ENCODE peak calls at places on chromosomes 16 and 17, in four cellular contexts. Q is upper lobe of right lung, W is heart right ventricle, K is astrocyte. V is an unnamed sample. For H3K4me1, the result is how much of the 10 kb centered on the place peaks cover.

GRCh38 chr17:59618894-59619312 is 792 bp upstream of the CLTC start:
- DNase-seq in Q (no peak), W (peak), K (no peak), V (no peak)

GRCh38 chr16:19698480-19699465 is 19.3 kb downstream of the KNOP1 start:
- DNase-seq in Q (no peak), W (no peak), K (peak), V (no peak)

GRCh38 chr17:14748036-14748715 is 447.3 kb downstream of the HS3ST3B1 start:
- DNase-seq in Q (peak), W (no peak), K (no peak), V (peak)

GRCh38 chr17:37465058-37465616 is 24.6 kb upstream of the DUSP14 start:
- DNase-seq in Q (no peak), W (no peak), K (peak), V (peak)

GRCh38 chr17:71699907-71700306 is 420.9 kb upstream of the SOX9 start:
- DNase-seq in Q (no peak), W (no peak), K (no peak), V (no peak)

GRCh38 chr16:77219437-77219836 is 20.2 kb downstream of the SYCE1L start:
- DNase-seq in Q (no peak), W (no peak), K (no peak), V (no peak)

GRCh38 chr16:12339686-12340085 is 363.2 kb downstream of the SNX29 start:
- DNase-seq in Q (no peak), W (no peak), K (peak), V (no peak)

GRCh38 chr16:86549076-86549892 is 5.8 kb downstream of the MTHFSD start:
- DNase-seq in Q (no peak), W (no peak), K (no peak), V (no peak)

GRCh38 chr17:1091885-1092284 is 87.9 kb downstream of the ABR start:
- DNase-seq in Q (no peak), W (no peak), K (no peak), V (peak)

GRCh38 chr16:21302898-21303528 is 24.9 kb upstream of the CRYM start:
- DNase-seq in Q (no peak), W (no peak), K (peak), V (peak)

GRCh38 chr17:60528828-60529227 is 2.8 kb upstream of the APPBP2 start:
- DNase-seq in Q (no peak), W (no peak), K (no peak), V (no peak)

GRCh38 chr17:50918071-50918932 is 52.1 kb upstream of the TOB1 start:
- DNase-seq in Q (no peak), W (peak), K (no peak), V (no peak)

GRCh38 chr16:11118479-11118878 is 137.5 kb downstream of the SOCS1 start:
- DNase-seq in Q (no peak), W (no peak), K (peak), V (no peak)

GRCh38 chr16:55370762-55371482 is 46.9 kb downstream of the IRX6 start:
- DNase-seq in Q (peak), W (peak), K (peak), V (peak)

GRCh38 chr16:27747946-27748345 is 198.0 kb downstream of the KATNIP start:
- DNase-seq in Q (no peak), W (no peak), K (no peak), V (no peak)

GRCh38 chr16:49673442-49673841 is 182.5 kb downstream of the ZNF423 start:
- DNase-seq in Q (no peak), W (no peak), K (no peak), V (no peak)

GRCh38 chr16:88969361-88969831 is 7.6 kb downstream of the CBFA2T3 start:
- DNase-seq in Q (no peak), W (no peak), K (no peak), V (no peak)

GRCh38 chr16:24844101-24845030 is 1.4 kb upstream of the SLC5A11 start:
- DNase-seq in Q (no peak), W (no peak), K (peak), V (no peak)

GRCh38 chr16:2178321-2179106 is 17.9 kb downstream of the CASKIN1 start:
- DNase-seq in Q (no peak), W (no peak), K (no peak), V (no peak)

GRCh38 chr16:24609740-24610420 is 70.5 kb downstream of the RBBP6 start:
- DNase-seq in Q (peak), W (peak), K (peak), V (peak)

GRCh38 chr17:64506201-64506575 is at the start of gene DDX5:
- DNase-seq in Q (peak), W (peak), K (no peak), V (no peak)

GRCh38 chr16:25126820-25127232 is 15.3 kb downstream of the LCMT1 start:
- DNase-seq in Q (no peak), W (no peak), K (peak), V (peak)

GRCh38 chr17:51805765-51806164 is 352.7 kb downstream of the CA10 start:
- DNase-seq in Q (no peak), W (no peak), K (no peak), V (no peak)

GRCh38 chr16:239948-240277 is 5.3 kb downstream of the FAM234A start:
- DNase-seq in Q (no peak), W (no peak), K (no peak), V (no peak)

GRCh38 chr16:74817851-74818250 is 43.2 kb upstream of the FA2H start:
- DNase-seq in Q (no peak), W (no peak), K (no peak), V (no peak)

GRCh38 chr17:44221072-44221861 is 1.8 kb upstream of the UBTF start:
- DNase-seq in Q (peak), W (peak), K (peak), V (peak)

GRCh38 chr17:55547027-55547670 is 35.9 kb upstream of the SMIM36 start:
- DNase-seq in Q (no peak), W (no peak), K (peak), V (no peak)

GRCh38 chr16:86566601-86566965 is at the start of gene FOXC2:
- DNase-seq in Q (peak), W (peak), K (peak), V (peak)

GRCh38 chr16:69890891-69891282 is 60.2 kb upstream of the CLEC18A start:
- DNase-seq in Q (no peak), W (no peak), K (no peak), V (no peak)

GRCh38 chr17:32927724-32928526 is at the start of gene TMEM98:
- DNase-seq in Q (peak), W (peak), K (no peak), V (no peak)

GRCh38 chr16:63292036-63292435 is 1255.8 kb upstream of the CDH8 start:
- DNase-seq in Q (no peak), W (no peak), K (no peak), V (no peak)

GRCh38 chr16:79628501-79628975 is 28.0 kb upstream of the MAF start:
- DNase-seq in Q (no peak), W (no peak), K (peak), V (peak)

GRCh38 chr17:60959011-60959410 is 281.4 kb downstream of the BCAS3 start:
- DNase-seq in Q (no peak), W (no peak), K (peak), V (no peak)

DNA sequence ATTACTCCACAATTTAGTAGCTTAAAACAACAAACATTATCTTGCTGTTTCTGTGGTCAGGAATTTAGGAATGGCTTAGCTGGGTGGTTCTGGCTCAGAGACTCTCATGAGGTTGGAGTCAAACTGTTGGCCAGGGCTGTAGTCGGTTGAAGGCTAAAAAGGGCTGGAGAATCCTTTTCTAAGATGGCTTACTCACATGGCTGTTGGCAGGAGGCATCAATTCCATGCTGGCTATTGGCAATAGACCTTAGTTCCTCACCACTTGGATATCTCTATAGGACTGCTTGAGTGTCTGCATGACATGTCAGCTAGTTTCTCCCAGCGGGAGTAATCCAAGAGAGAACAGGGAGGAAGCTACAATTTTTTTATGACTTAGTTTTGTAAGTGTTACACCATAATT is 6.6 kb upstream of the EFCAB13 start:
- DNase-seq in Q (no peak), W (no peak), K (peak), V (no peak)
- H3K27ac ChIP-seq in Q (no peak), W (no peak), K (no peak), V (no peak)

GRCh38 chr17:75508122-75508719 is 7.1 kb downstream of the CASKIN2 start:
- DNase-seq in Q (no peak), W (no peak), K (no peak), V (no peak)

GRCh38 chr17:75509528-75510258 is 5.6 kb downstream of the CASKIN2 start:
- DNase-seq in Q (peak), W (peak), K (no peak), V (no peak)

GRCh38 chr17:75506888-75507287 is 8.4 kb downstream of the CASKIN2 start:
- DNase-seq in Q (no peak), W (no peak), K (no peak), V (no peak)

GRCh38 chr17:75507712-75508111 is 7.6 kb downstream of the CASKIN2 start:
- DNase-seq in Q (no peak), W (no peak), K (no peak), V (no peak)

DNA sequence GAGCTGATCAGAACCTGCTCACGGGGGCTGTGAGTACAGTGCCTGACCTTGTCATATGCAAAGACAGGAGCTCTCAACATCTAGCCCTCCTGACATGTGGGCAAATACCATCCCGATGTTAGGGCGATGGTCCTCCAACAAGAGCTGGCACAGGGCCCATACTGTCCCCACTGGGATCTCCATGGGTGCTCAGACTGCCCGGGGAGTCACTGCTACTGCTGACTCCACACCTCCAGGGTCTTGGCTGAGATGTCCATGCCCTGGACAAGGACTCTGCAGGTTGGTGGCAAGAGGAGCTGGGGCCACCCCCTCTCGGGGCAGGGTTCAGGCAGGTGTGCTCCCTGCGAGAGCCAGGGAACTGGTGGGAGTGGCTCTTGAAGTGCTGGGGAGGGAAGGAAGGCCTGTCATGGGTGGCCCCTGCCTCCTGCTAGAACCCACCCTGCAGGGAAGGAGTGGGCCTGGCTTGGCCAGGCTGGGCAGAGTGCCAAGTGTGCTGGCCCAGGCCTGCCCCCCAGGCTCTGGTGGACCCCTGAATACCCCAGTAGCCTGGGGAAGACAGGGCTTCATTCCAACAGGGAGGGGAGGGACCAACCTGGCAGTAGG is 6.4 kb downstream of the CASKIN2 start:
- DNase-seq in Q (no peak), W (no peak), K (no peak), V (no peak)
- H3K4me1 ChIP-seq in Q (under half), W (under half), K (under half), V (under half)

DNA sequence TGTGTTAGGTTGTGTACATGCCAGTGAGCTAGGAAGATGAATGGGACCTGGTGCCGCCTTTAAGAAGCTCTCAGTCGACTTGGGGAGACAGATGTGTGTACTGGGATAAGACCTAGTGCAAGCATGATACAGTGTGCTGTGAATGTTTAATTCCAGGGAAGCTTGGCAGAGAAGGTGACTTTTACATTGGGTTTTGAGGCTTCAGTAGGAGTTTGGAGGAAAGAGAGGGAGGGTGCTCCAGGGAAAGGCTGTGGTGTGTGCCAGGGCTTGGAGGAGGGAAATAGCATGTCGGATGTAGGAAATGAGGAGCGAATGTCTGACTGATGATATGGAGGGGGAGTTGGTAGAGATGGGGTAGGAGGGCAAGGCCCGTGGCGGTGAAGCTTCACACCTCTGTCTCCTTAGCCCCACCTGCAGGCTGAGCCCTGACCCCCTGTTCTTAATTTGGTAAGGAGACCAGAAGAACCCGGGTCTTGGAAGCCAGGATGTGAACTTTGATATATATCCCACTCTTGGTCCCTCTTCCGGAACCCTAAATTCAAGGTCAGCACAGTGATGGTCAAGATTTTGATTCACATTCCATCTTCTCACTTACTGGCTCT is 76.6 kb downstream of the PLCG2 start:
- DNase-seq in Q (no peak), W (no peak), K (no peak), V (no peak)
- TF ChIP-seq CTCF in Q (no peak), W (no peak), K (no peak), V (no peak)

GRCh38 chr16:57013268-57013667 is 23.9 kb downstream of the NLRC5 start:
- DNase-seq in Q (no peak), W (no peak), K (peak), V (peak)

GRCh38 chr16:57016301-57016700 is 26.9 kb downstream of the NLRC5 start:
- DNase-seq in Q (no peak), W (no peak), K (no peak), V (no peak)

GRCh38 chr16:57012353-57012752 is 23.0 kb downstream of the NLRC5 start:
- DNase-seq in Q (no peak), W (no peak), K (no peak), V (no peak)

GRCh38 chr16:57016831-57017230 is 27.5 kb downstream of the NLRC5 start:
- DNase-seq in Q (no peak), W (no peak), K (no peak), V (no peak)

DNA sequence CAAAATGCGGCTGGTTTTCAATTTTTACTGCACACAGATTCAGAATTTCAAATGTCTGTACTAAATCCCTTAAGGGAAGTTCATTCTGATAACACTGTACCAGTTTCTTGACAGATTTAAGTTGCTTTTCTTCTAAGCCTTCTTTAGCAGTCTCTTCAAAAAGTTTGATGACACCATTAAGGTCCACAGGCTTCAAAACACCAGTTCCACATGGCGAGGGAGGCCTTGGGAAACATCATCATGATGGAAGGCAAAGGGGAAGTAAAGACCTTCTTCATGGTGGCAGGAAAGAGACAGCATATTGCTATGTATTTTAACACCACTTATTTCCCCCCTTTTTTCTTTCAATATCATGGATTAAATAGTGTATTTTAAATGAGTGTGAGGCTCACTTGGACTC is 24.5 kb downstream of the NLRC5 start:
- DNase-seq in Q (no peak), W (no peak), K (no peak), V (no peak)
- H3K27ac ChIP-seq in Q (peak), W (peak), K (peak), V (no peak)

DNA sequence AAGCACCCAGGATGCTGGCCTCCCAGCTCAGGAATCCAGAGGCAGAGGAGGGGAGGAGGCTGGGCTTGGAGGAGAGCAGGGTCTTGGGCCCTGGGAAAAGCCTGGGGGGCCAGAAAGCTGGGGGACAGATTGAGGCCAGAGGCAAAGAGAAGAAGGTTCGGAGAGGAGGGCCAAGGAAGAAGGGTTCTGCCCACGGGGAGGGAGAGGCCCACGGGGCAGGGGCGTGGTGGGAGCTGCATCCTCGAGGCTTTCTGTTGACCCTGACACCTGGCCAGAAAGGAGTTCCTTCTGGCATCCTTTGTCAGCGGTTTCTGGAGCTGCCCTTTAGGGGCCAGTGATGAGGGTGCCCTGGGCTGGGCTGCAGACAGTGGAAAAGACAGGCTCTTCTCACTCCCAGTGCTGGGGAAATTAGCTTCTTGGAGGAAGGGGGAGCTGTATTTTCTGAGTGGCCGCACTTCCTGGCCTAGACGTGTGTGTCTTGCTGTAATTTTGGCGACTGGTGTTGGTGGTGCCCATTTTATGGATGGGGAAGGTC is 308.7 kb downstream of the SEC14L1 start:
- DNase-seq in Q (no peak), W (no peak), K (no peak), V (no peak)
- H3K4me1 ChIP-seq in Q (half or more), W (half or more), K (half or more), V (under half)

DNA sequence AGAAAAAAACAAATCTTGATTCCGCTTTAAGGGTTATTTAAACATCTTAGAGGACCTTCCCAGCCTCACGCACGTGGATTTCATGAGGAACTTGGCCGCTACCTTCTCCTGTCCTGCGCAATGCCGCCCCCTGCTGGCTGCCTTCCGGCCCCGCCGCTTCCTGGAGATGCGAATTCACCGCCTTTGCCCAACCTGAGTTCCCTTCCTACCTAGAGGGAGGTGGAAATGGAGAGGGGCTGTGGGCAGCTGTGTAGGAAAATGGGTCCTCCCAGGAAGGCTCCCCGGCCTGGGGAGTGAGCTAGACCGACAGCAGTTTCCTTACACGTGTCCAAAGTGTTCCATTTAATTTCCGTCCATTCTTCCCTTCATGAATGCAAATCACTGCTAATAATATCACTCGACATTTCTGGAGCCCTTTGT is 1.0 kb upstream of the ABCC12 start:
- DNase-seq in Q (peak), W (peak), K (peak), V (peak)
- TF ChIP-seq CTCF in Q (peak), W (peak), K (peak), V (peak)

DNA sequence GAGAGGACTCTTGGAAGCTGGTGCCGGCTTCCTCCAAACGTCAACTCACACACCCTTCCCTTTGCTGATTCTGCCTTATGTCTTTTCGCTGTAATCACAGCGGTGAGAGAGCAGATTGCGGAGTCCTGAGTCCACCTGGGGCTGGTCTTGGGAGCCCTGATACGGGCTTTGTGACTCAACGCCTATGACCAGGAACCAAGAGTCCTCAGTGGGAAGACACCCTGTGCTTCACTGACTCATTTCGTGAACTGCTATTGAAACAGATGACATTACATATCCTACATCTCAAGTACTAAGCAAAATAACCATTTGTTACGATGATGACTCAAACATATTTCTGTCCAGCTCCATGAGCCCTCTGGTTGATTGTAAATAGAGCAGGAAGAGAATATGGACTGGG is 90.7 kb upstream of the CREBBP start:
- DNase-seq in Q (no peak), W (no peak), K (peak), V (no peak)
- H3K27ac ChIP-seq in Q (no peak), W (no peak), K (peak), V (no peak)

GRCh38 chr17:78380370-78380769 is 1.9 kb downstream of the PGS1 start:
- DNase-seq in Q (no peak), W (no peak), K (no peak), V (no peak)
- H3K4me1 ChIP-seq in Q (half or more), W (half or more), K (half or more), V (under half)